ENCODE peak calls at places on chromosomes 13 and 19, in five cellular contexts. One of them, this sample, is unnamed.

GRCh38 chr13:99796175-99796819 is 175.3 kb downstream of the ZIC5 start:
- DNase-seq in HS-27A: no peak
- DNase-seq in cardiac muscle cell: peak; percentile 47
- DNase-seq in central memory CD8-positive, alpha-beta T cell: no peak
- DNase-seq in EL: peak; percentile 50
- DNase-seq in this sample: no peak

GRCh38 chr13:48160879-48161278 is 66.0 kb upstream of the MED4 start:
- DNase-seq in HS-27A: no peak
- DNase-seq in cardiac muscle cell: peak; percentile 21
- DNase-seq in central memory CD8-positive, alpha-beta T cell: no peak
- DNase-seq in EL: peak; percentile 47
- DNase-seq in this sample: no peak

GRCh38 chr19:53424968-53425597 is 6.7 kb upstream of the ZNF761 start:
- DNase-seq in HS-27A: peak; percentile 39
- DNase-seq in cardiac muscle cell: peak; percentile 83
- DNase-seq in central memory CD8-positive, alpha-beta T cell: peak; percentile 53
- DNase-seq in EL: peak; percentile 36
- DNase-seq in this sample: peak; percentile 49

GRCh38 chr19:30696514-30696913 is 324.3 kb downstream of the ZNF536 start:
- DNase-seq in HS-27A: no peak
- DNase-seq in cardiac muscle cell: peak; percentile 32
- DNase-seq in central memory CD8-positive, alpha-beta T cell: no peak
- DNase-seq in EL: no peak
- DNase-seq in this sample: no peak

GRCh38 chr19:2166741-2167738 is 3.3 kb downstream of the DOT1L start:
- DNase-seq in HS-27A: no peak
- DNase-seq in cardiac muscle cell: peak; percentile 83
- DNase-seq in central memory CD8-positive, alpha-beta T cell: no peak
- DNase-seq in EL: peak; percentile 89
- DNase-seq in this sample: no peak

GRCh38 chr19:19568802-19569756 is 31.0 kb downstream of the CILP2 start:
- DNase-seq in HS-27A: no peak
- DNase-seq in cardiac muscle cell: peak; percentile 44
- DNase-seq in central memory CD8-positive, alpha-beta T cell: no peak
- DNase-seq in EL: peak; percentile 79
- DNase-seq in this sample: no peak

GRCh38 chr19:1947651-1948209 is 6.8 kb downstream of the CSNK1G2 start:
- DNase-seq in HS-27A: no peak
- DNase-seq in cardiac muscle cell: no peak
- DNase-seq in central memory CD8-positive, alpha-beta T cell: no peak
- DNase-seq in EL: no peak
- DNase-seq in this sample: no peak

GRCh38 chr13:24148414-24149305 is 11.9 kb upstream of the SPATA13 start:
- DNase-seq in HS-27A: peak; percentile 46
- DNase-seq in cardiac muscle cell: peak; percentile 93
- DNase-seq in central memory CD8-positive, alpha-beta T cell: no peak
- DNase-seq in EL: peak; percentile 97
- DNase-seq in this sample: no peak

GRCh38 chr19:49689133-49690072 is at the start of gene ADM5:
- DNase-seq in HS-27A: no peak
- DNase-seq in cardiac muscle cell: peak; percentile 20
- DNase-seq in central memory CD8-positive, alpha-beta T cell: no peak
- DNase-seq in EL: peak; percentile 36
- DNase-seq in this sample: peak; percentile 9

GRCh38 chr13:48398450-48399095 is 14.3 kb downstream of the LPAR6 start:
- DNase-seq in HS-27A: no peak
- DNase-seq in cardiac muscle cell: no peak
- DNase-seq in central memory CD8-positive, alpha-beta T cell: no peak
- DNase-seq in EL: peak; percentile 65
- DNase-seq in this sample: no peak

GRCh38 chr19:52007436-52007804 is 591 bp downstream of the ZNF615 start:
- DNase-seq in HS-27A: no peak
- DNase-seq in cardiac muscle cell: peak; percentile 12
- DNase-seq in central memory CD8-positive, alpha-beta T cell: no peak
- DNase-seq in EL: no peak
- DNase-seq in this sample: no peak

GRCh38 chr13:24906268-24906667 is 142.3 kb downstream of the RNF17 start:
- DNase-seq in HS-27A: no peak
- DNase-seq in cardiac muscle cell: no peak
- DNase-seq in central memory CD8-positive, alpha-beta T cell: no peak
- DNase-seq in EL: no peak
- DNase-seq in this sample: no peak

GRCh38 chr13:65725001-65725400 is 1505.1 kb downstream of the PCDH9 start:
- DNase-seq in HS-27A: no peak
- DNase-seq in cardiac muscle cell: peak; percentile 75
- DNase-seq in central memory CD8-positive, alpha-beta T cell: no peak
- DNase-seq in EL: peak; percentile 1
- DNase-seq in this sample: no peak

GRCh38 chr19:14536926-14537692 is 7.7 kb downstream of the TECR start:
- DNase-seq in HS-27A: no peak
- DNase-seq in cardiac muscle cell: peak; percentile 94
- DNase-seq in central memory CD8-positive, alpha-beta T cell: no peak
- DNase-seq in EL: peak; percentile 33
- DNase-seq in this sample: peak; percentile 11

GRCh38 chr19:54448037-54448773 is 794 bp upstream of the LENG8 start:
- DNase-seq in HS-27A: no peak
- DNase-seq in cardiac muscle cell: peak; percentile 72
- DNase-seq in central memory CD8-positive, alpha-beta T cell: no peak
- DNase-seq in EL: peak; percentile 66
- DNase-seq in this sample: no peak

GRCh38 chr13:24610956-24611355 is 69.3 kb upstream of the ATP12A start:
- DNase-seq in HS-27A: no peak
- DNase-seq in cardiac muscle cell: no peak
- DNase-seq in central memory CD8-positive, alpha-beta T cell: no peak
- DNase-seq in EL: no peak
- DNase-seq in this sample: no peak

GRCh38 chr19:17755977-17756670 is 4.8 kb downstream of the FCHO1 start:
- DNase-seq in HS-27A: no peak
- DNase-seq in cardiac muscle cell: peak; percentile 58
- DNase-seq in central memory CD8-positive, alpha-beta T cell: no peak
- DNase-seq in EL: peak; percentile 31
- DNase-seq in this sample: peak; percentile 10

GRCh38 chr19:35642798-35643254 is 1.3 kb downstream of the ETV2 start:
- DNase-seq in HS-27A: no peak
- DNase-seq in cardiac muscle cell: no peak
- DNase-seq in central memory CD8-positive, alpha-beta T cell: no peak
- DNase-seq in EL: no peak
- DNase-seq in this sample: no peak

GRCh38 chr19:3190470-3190770 is 4.7 kb downstream of the NCLN start:
- DNase-seq in HS-27A: no peak
- DNase-seq in cardiac muscle cell: no peak
- DNase-seq in central memory CD8-positive, alpha-beta T cell: no peak
- DNase-seq in EL: no peak
- DNase-seq in this sample: no peak

GRCh38 chr13:41512441-41512840 is 55.1 kb downstream of the RGCC start:
- DNase-seq in HS-27A: no peak
- DNase-seq in cardiac muscle cell: no peak
- DNase-seq in central memory CD8-positive, alpha-beta T cell: no peak
- DNase-seq in EL: no peak
- DNase-seq in this sample: no peak

GRCh38 chr13:51729853-51730553 is 74.0 kb downstream of the DHRS12 start:
- DNase-seq in HS-27A: no peak
- DNase-seq in cardiac muscle cell: peak; percentile 88
- DNase-seq in central memory CD8-positive, alpha-beta T cell: no peak
- DNase-seq in EL: peak; percentile 90
- DNase-seq in this sample: no peak

GRCh38 chr13:20274466-20274865 is 42.3 kb upstream of the GJB6 start:
- DNase-seq in HS-27A: no peak
- DNase-seq in cardiac muscle cell: no peak
- DNase-seq in central memory CD8-positive, alpha-beta T cell: no peak
- DNase-seq in EL: no peak
- DNase-seq in this sample: no peak

GRCh38 chr13:77729502-77730221 is 32.2 kb downstream of the SLAIN1 start:
- DNase-seq in HS-27A: no peak
- DNase-seq in cardiac muscle cell: no peak
- DNase-seq in central memory CD8-positive, alpha-beta T cell: no peak
- DNase-seq in EL: no peak
- DNase-seq in this sample: no peak

GRCh38 chr19:12695997-12696365 is 450 bp downstream of the FBXW9 start:
- DNase-seq in HS-27A: no peak
- DNase-seq in cardiac muscle cell: no peak
- DNase-seq in central memory CD8-positive, alpha-beta T cell: no peak
- DNase-seq in EL: no peak
- DNase-seq in this sample: no peak

GRCh38 chr19:18156841-18157464 is 4.0 kb downstream of the PIK3R2 start:
- DNase-seq in HS-27A: peak; percentile 27
- DNase-seq in cardiac muscle cell: peak; percentile 96
- DNase-seq in central memory CD8-positive, alpha-beta T cell: no peak
- DNase-seq in EL: peak; percentile 65
- DNase-seq in this sample: no peak

GRCh38 chr13:96346846-96347367 is 257.0 kb downstream of the HS6ST3 start:
- DNase-seq in HS-27A: no peak
- DNase-seq in cardiac muscle cell: no peak
- DNase-seq in central memory CD8-positive, alpha-beta T cell: no peak
- DNase-seq in EL: no peak
- DNase-seq in this sample: no peak

GRCh38 chr13:28046981-28047380 is 53.4 kb downstream of the FLT3 start:
- DNase-seq in HS-27A: no peak
- DNase-seq in cardiac muscle cell: no peak
- DNase-seq in central memory CD8-positive, alpha-beta T cell: no peak
- DNase-seq in EL: peak; percentile 71
- DNase-seq in this sample: no peak

GRCh38 chr19:50204811-50205675 is 1.6 kb downstream of the MYH14 start:
- DNase-seq in HS-27A: no peak
- DNase-seq in cardiac muscle cell: no peak
- DNase-seq in central memory CD8-positive, alpha-beta T cell: no peak
- DNase-seq in EL: no peak
- DNase-seq in this sample: no peak

GRCh38 chr13:74838096-74838495 is 643.9 kb downstream of the TBC1D4 start:
- DNase-seq in HS-27A: no peak
- DNase-seq in cardiac muscle cell: no peak
- DNase-seq in central memory CD8-positive, alpha-beta T cell: no peak
- DNase-seq in EL: no peak
- DNase-seq in this sample: no peak

GRCh38 chr13:98195054-98195791 is 18.2 kb upstream of the RNF113B start:
- DNase-seq in HS-27A: no peak
- DNase-seq in cardiac muscle cell: no peak
- DNase-seq in central memory CD8-positive, alpha-beta T cell: no peak
- DNase-seq in EL: no peak
- DNase-seq in this sample: no peak

GRCh38 chr19:6350688-6351087 is 10.6 kb upstream of the CLPP start:
- DNase-seq in HS-27A: no peak
- DNase-seq in cardiac muscle cell: no peak
- DNase-seq in central memory CD8-positive, alpha-beta T cell: no peak
- DNase-seq in EL: no peak
- DNase-seq in this sample: no peak

GRCh38 chr19:45200614-45201013 is 22.0 kb downstream of the BLOC1S3 start:
- DNase-seq in HS-27A: no peak
- DNase-seq in cardiac muscle cell: peak; percentile 80
- DNase-seq in central memory CD8-positive, alpha-beta T cell: no peak
- DNase-seq in EL: peak; percentile 27
- DNase-seq in this sample: no peak

GRCh38 chr13:45401306-45401705 is 16.9 kb downstream of the SLC25A30 start:
- DNase-seq in HS-27A: no peak
- DNase-seq in cardiac muscle cell: no peak
- DNase-seq in central memory CD8-positive, alpha-beta T cell: no peak
- DNase-seq in EL: no peak
- DNase-seq in this sample: no peak

GRCh38 chr19:47542030-47542475 is 27.2 kb upstream of the NAPA start:
- DNase-seq in HS-27A: no peak
- DNase-seq in cardiac muscle cell: peak; percentile 79
- DNase-seq in central memory CD8-positive, alpha-beta T cell: no peak
- DNase-seq in EL: peak; percentile 28
- DNase-seq in this sample: no peak